ENCODE peak calls at places on chromosome 1, in six cellular contexts. V is right atrium auricular region; Q is GM06990; D is GM10248; O is AG09319; K is stimulated activated CD4-positive, alpha-beta T cell treated with anti-CD3 and anti-CD28 coated beads, Interleukin-2, amount 100 ng/mL, for 4 hours. R is an unnamed sample.

GRCh38 chr1:234309598-234310459 is 63.4 kb upstream of the COA6 start:
- DNase-seq in V (no peak), Q (peak), D (peak), O (peak), K (peak), R (peak)

GRCh38 chr1:58528518-58528917 is 18.0 kb downstream of the OMA1 start:
- DNase-seq in V (no peak), Q (no peak), D (no peak), O (peak), K (no peak), R (no peak)

GRCh38 chr1:151639466-151639865 is 27.6 kb downstream of the SNX27 start:
- DNase-seq in V (no peak), Q (no peak), D (no peak), O (no peak), K (no peak), R (no peak)

GRCh38 chr1:15680614-15681345 is 3.3 kb upstream of the PLEKHM2 start:
- DNase-seq in V (no peak), Q (no peak), D (no peak), O (peak), K (no peak), R (no peak)

GRCh38 chr1:7346600-7347570 is 424.2 kb upstream of the VAMP3 start:
- DNase-seq in V (no peak), Q (no peak), D (no peak), O (no peak), K (no peak), R (no peak)

GRCh38 chr1:150085406-150085805 is 17.8 kb downstream of the VPS45 start:
- DNase-seq in V (no peak), Q (no peak), D (no peak), O (no peak), K (no peak), R (no peak)

GRCh38 chr1:180190091-180190490 is 35.4 kb downstream of the QSOX1 start:
- DNase-seq in V (no peak), Q (no peak), D (no peak), O (no peak), K (no peak), R (no peak)

GRCh38 chr1:248697907-248698306 is 4.7 kb downstream of the OR14I1 start:
- DNase-seq in V (no peak), Q (no peak), D (no peak), O (no peak), K (no peak), R (no peak)

GRCh38 chr1:35506960-35507901 is 50.0 kb downstream of the KIAA0319L start:
- DNase-seq in V (no peak), Q (peak), D (peak), O (no peak), K (no peak), R (no peak)

GRCh38 chr1:56569661-56570060 is 9.7 kb downstream of the PLPP3 start:
- DNase-seq in V (no peak), Q (no peak), D (no peak), O (no peak), K (no peak), R (no peak)

GRCh38 chr1:246782120-246782900 is 58.1 kb downstream of the SCCPDH start:
- DNase-seq in V (peak), Q (no peak), D (no peak), O (no peak), K (no peak), R (peak)

GRCh38 chr1:221429262-221429661 is 312.6 kb downstream of the DUSP10 start:
- DNase-seq in V (no peak), Q (no peak), D (no peak), O (no peak), K (no peak), R (no peak)

GRCh38 chr1:189962171-189962570 is 515.5 kb downstream of the BRINP3 start:
- DNase-seq in V (no peak), Q (no peak), D (no peak), O (no peak), K (no peak), R (no peak)

GRCh38 chr1:14517813-14518180 is 80.7 kb upstream of the KAZN start:
- DNase-seq in V (no peak), Q (peak), D (no peak), O (no peak), K (no peak), R (no peak)